ENCODE peak calls at places on chromosomes 11 and 22, in six cellular contexts. W, J, I, L, C and P are unnamed samples.

GRCh38 chr11:93005239-93005638 is 35.8 kb downstream of the MTNR1B start:
- DNase-seq in W (no peak), J (peak), I (no peak), L (no peak), C (no peak), P (no peak)

GRCh38 chr11:2267871-2268825 is 2.2 kb downstream of the ASCL2 start:
- DNase-seq in W (no peak), J (no peak), I (no peak), L (no peak), C (no peak), P (peak)

GRCh38 chr11:112210890-112211289 is 15.3 kb upstream of the PTS start:
- DNase-seq in W (no peak), J (no peak), I (no peak), L (no peak), C (no peak), P (no peak)

GRCh38 chr22:27799334-27800249 is 2.0 kb downstream of the MN1 start:
- DNase-seq in W (no peak), J (no peak), I (no peak), L (no peak), C (no peak), P (peak)

GRCh38 chr11:34655335-34656008 is 34.6 kb downstream of the EHF start:
- DNase-seq in W (no peak), J (peak), I (no peak), L (no peak), C (peak), P (no peak)

GRCh38 chr22:24540470-24540869 is 14.5 kb downstream of the GUCD1 start:
- DNase-seq in W (no peak), J (no peak), I (no peak), L (no peak), C (no peak), P (no peak)

GRCh38 chr11:10480026-10480425 is 25.0 kb downstream of the AMPD3 start:
- DNase-seq in W (no peak), J (no peak), I (no peak), L (no peak), C (no peak), P (no peak)

GRCh38 chr11:73818838-73819237 is 31.2 kb downstream of the MRPL48 start:
- DNase-seq in W (no peak), J (peak), I (no peak), L (no peak), C (peak), P (no peak)

GRCh38 chr11:65593518-65594414 is 1.8 kb downstream of the KCNK7 start:
- DNase-seq in W (no peak), J (no peak), I (no peak), L (peak), C (no peak), P (peak)

GRCh38 chr11:73950869-73951710 is at the start of gene DNAJB13:
- DNase-seq in W (no peak), J (peak), I (peak), L (no peak), C (peak), P (no peak)

GRCh38 chr22:45537734-45538181 is 35.1 kb downstream of the FBLN1 start:
- DNase-seq in W (no peak), J (peak), I (no peak), L (no peak), C (peak), P (peak)

GRCh38 chr22:41003041-41003440 is 51.9 kb downstream of the RBX1 start:
- DNase-seq in W (no peak), J (no peak), I (peak), L (no peak), C (no peak), P (no peak)

GRCh38 chr22:23511627-23512347 is 68.3 kb downstream of the IGLL1 start:
- DNase-seq in W (no peak), J (no peak), I (no peak), L (no peak), C (no peak), P (no peak)

GRCh38 chr11:127816959-127817358 is 770.4 kb downstream of the ETS1 start:
- DNase-seq in W (no peak), J (no peak), I (no peak), L (no peak), C (no peak), P (no peak)